ENCODE peak calls at places on chromosome 1, in six cellular contexts. F is lower lobe of right lung, Y is tibial nerve, Z is Panc1, W is breast epithelium, P is neural progenitor cell. J is an unnamed sample. For H3K4me1, the result is how much of the 10 kb centered on the place peaks cover.

GRCh38 chr1:59046730-59047157 is 250.2 kb upstream of the FGGY start:
- DNase-seq in F (no peak), Z (no peak), W (no peak), Y (no peak), P (no peak), J (peak)

GRCh38 chr1:177256153-177256814 is 85.5 kb downstream of the BRINP2 start:
- DNase-seq in Y (peak), W (no peak), P (peak), Z (peak), F (peak), J (no peak)

GRCh38 chr1:163834778-163835177 is 513.0 kb downstream of the NUF2 start:
- DNase-seq in P (no peak), W (no peak), Z (no peak), F (no peak), Y (no peak), J (no peak)

GRCh38 chr1:96059736-96060135 is 661.8 kb upstream of the PTBP2 start:
- DNase-seq in Y (no peak), W (no peak), Z (no peak), P (no peak), F (no peak), J (no peak)

GRCh38 chr1:77382361-77382760 is 100.5 kb downstream of the AK5 start:
- DNase-seq in W (no peak), Z (no peak), Y (no peak), F (no peak), P (no peak), J (no peak)

GRCh38 chr1:115782571-115783281 is 14.2 kb upstream of the CASQ2 start:
- DNase-seq in P (peak), Y (no peak), W (no peak), Z (no peak), F (no peak), J (no peak)

GRCh38 chr1:176619261-176619660 is 156.3 kb downstream of the PAPPA2 start:
- DNase-seq in Z (no peak), P (no peak), F (no peak), Y (no peak), W (no peak), J (no peak)

GRCh38 chr1:170149971-170150370 is 4.2 kb downstream of the NTMT2 start:
- DNase-seq in F (no peak), W (no peak), P (no peak), Z (no peak), Y (no peak), J (no peak)

GRCh38 chr1:218866507-218866906 is 307.2 kb upstream of the LYPLAL1 start:
- DNase-seq in P (no peak), Y (no peak), Z (no peak), F (no peak), W (no peak), J (no peak)

GRCh38 chr1:159071970-159072582 is 4.5 kb downstream of the AIM2 start:
- DNase-seq in F (no peak), Y (peak), W (no peak), Z (peak), P (peak), J (no peak)

GRCh38 chr1:222583079-222583478 is 6.7 kb downstream of the TAF1A start:
- DNase-seq in F (no peak), W (no peak), P (no peak), Y (no peak), Z (no peak), J (no peak)

GRCh38 chr1:89022167-89022959 is at the start of gene GBP3:
- DNase-seq in Z (peak), Y (no peak), W (no peak), F (no peak), P (no peak), J (no peak)

GRCh38 chr1:21764615-21765423 is 18.1 kb downstream of the USP48 start:
- DNase-seq in W (no peak), Z (no peak), Y (peak), P (peak), F (no peak), J (no peak)

GRCh38 chr1:147821883-147822282 is 61.5 kb upstream of the GJA5 start:
- DNase-seq in P (no peak), W (no peak), Z (no peak), Y (no peak), F (no peak), J (no peak)

GRCh38 chr1:26482921-26483320 is 10.7 kb downstream of the HMGN2 start:
- DNase-seq in W (no peak), Y (no peak), P (no peak), Z (no peak), F (no peak), J (no peak)

GRCh38 chr1:35809156-35810095 is 1.6 kb downstream of the AGO4 start:
- DNase-seq in Y (no peak), Z (no peak), F (no peak), P (no peak), W (no peak), J (no peak)

GRCh38 chr1:236124965-236125364 is 17.4 kb upstream of the GPR137B start:
- DNase-seq in Z (no peak), F (no peak), W (no peak), P (no peak), Y (no peak), J (no peak)

GRCh38 chr1:202319381-202320080 is 22.2 kb downstream of the UBE2T start:
- DNase-seq in P (no peak), W (no peak), Y (no peak), Z (no peak), F (no peak), J (no peak)

GRCh38 chr1:219529116-219529515 is 83.8 kb downstream of the ZC3H11B start:
- DNase-seq in W (no peak), Z (no peak), P (peak), F (no peak), Y (no peak), J (no peak)

GRCh38 chr1:103108525-103109150 is 316 bp upstream of the COL11A1 start:
- DNase-seq in F (no peak), Y (no peak), W (no peak), Z (no peak), P (peak), J (no peak)

GRCh38 chr1:56436912-56437403 is 142.4 kb downstream of the PLPP3 start:
- DNase-seq in P (peak), Z (no peak), F (no peak), W (no peak), Y (no peak), J (no peak)

GRCh38 chr1:112312315-112312714 is 83.7 kb upstream of the CTTNBP2NL start:
- DNase-seq in Y (no peak), F (no peak), P (peak), Z (no peak), W (no peak), J (no peak)

GRCh38 chr1:164518692-164519332 is 40.2 kb upstream of the PBX1 start:
- DNase-seq in F (no peak), Y (no peak), W (no peak), P (no peak), Z (no peak), J (no peak)

GRCh38 chr1:7294636-7295035 is 476.5 kb upstream of the VAMP3 start:
- DNase-seq in Y (no peak), P (no peak), F (no peak), W (no peak), Z (no peak), J (peak)

GRCh38 chr1:236638935-236639334 is 34.6 kb upstream of the HEATR1 start:
- DNase-seq in W (no peak), P (no peak), F (no peak), Z (no peak), Y (no peak), J (no peak)

GRCh38 chr1:92538413-92539061 is 51.8 kb upstream of the GFI1 start:
- DNase-seq in P (no peak), W (no peak), Y (no peak), F (no peak), Z (no peak), J (no peak)

GRCh38 chr1:34763142-34763781 is 3.7 kb downstream of the GJB4 start:
- DNase-seq in Z (peak), W (no peak), F (no peak), Y (no peak), P (no peak), J (no peak)

GRCh38 chr1:205834751-205835150 is 15.2 kb downstream of the PM20D1 start:
- DNase-seq in W (no peak), P (no peak), Z (no peak), Y (no peak), F (no peak), J (no peak)

GRCh38 chr1:39214021-39214713 is 9.7 kb downstream of the MACF1 start:
- DNase-seq in Z (no peak), F (peak), Y (no peak), W (no peak), P (peak), J (no peak)

DNA sequence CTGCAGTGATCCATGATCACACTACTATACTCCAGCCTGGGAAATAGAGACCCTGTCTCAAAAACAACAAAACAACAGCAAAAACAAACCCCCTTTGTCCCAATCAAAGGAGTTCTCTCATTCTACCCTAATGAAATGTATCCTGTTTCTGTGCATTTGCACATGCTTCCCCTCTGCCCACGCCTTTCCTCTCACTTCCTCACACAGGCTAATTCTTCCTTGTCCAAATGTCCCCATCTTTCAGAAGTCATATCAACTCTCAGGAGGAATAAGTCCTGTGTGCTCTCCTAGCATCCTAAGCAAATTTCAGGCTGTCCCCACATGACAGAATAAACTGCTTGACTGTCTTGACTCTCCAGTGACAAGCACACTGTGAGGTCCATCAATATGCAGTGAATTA is 8.1 kb upstream of the ATP1B1 start:
- DNase-seq in Y (no peak), W (no peak), Z (no peak), F (no peak), P (no peak), J (no peak)
- H3K4me1 ChIP-seq in Y (under half), W (under half), Z (under half), F (under half), P (under half), J (under half)

GRCh38 chr1:31954607-31955283 is 16.6 kb upstream of the PTP4A2 start:
- DNase-seq in Z (no peak), W (peak), Y (peak), P (peak), F (peak), J (no peak)

GRCh38 chr1:31955917-31956736 is 18.0 kb upstream of the PTP4A2 start:
- DNase-seq in P (peak), F (peak), Y (peak), W (peak), Z (no peak), J (peak)

GRCh38 chr1:31959941-31960340 is 21.8 kb upstream of the PTP4A2 start:
- DNase-seq in Z (no peak), P (no peak), F (no peak), W (no peak), Y (no peak), J (no peak)

GRCh38 chr1:31959521-31959920 is 21.4 kb upstream of the PTP4A2 start:
- DNase-seq in Y (no peak), P (no peak), F (no peak), Z (no peak), W (no peak), J (no peak)

GRCh38 chr1:31957701-31958674 is 19.8 kb upstream of the PTP4A2 start:
- DNase-seq in Z (no peak), Y (peak), F (no peak), P (no peak), W (no peak), J (peak)
- H3K4me3 ChIP-seq in Z (no peak), Y (no peak), F (no peak), P (no peak), W (no peak), J (no peak)

DNA sequence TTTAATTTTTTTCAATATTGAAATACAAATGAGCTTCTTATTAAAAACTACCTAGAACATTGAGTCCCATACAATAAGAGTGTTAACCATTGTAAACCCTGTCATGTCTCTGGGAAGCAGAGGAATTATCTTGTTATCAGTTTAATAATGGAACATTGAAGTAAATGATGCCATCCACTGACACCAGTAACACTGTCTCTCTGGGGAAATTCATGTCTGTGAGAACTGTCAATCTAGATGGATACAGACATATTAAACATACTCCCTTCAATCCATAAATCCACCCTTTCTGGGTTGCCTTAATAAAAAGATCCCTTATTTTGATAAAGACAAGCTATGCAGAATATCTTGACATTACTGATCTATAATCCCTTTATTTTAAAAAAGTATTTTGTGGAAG is 503.2 kb downstream of the DPYD start:
- DNase-seq in Y (no peak), Z (no peak), P (no peak), W (no peak), F (no peak), J (no peak)
- TF ChIP-seq CTCF in Y (no peak), Z (no peak), P (no peak), W (no peak), F (no peak), J (no peak)

GRCh38 chr1:244833734-244834595 is 1.5 kb upstream of the COX20 start:
- DNase-seq in Y (peak), F (peak), P (peak), Z (peak), W (no peak), J (peak)
- H3K4me1 ChIP-seq in Y (under half), F (under half), P (under half), Z (under half), W (under half), J (under half)

GRCh38 chr1:66535853-66536252 is 1.9 kb downstream of the SGIP1 start:
- DNase-seq in F (no peak), P (no peak), Z (no peak), Y (no peak), W (no peak), J (no peak)
- H3K4me3 ChIP-seq in F (peak), P (no peak), Z (peak), Y (no peak), W (no peak), J (no peak)

DNA sequence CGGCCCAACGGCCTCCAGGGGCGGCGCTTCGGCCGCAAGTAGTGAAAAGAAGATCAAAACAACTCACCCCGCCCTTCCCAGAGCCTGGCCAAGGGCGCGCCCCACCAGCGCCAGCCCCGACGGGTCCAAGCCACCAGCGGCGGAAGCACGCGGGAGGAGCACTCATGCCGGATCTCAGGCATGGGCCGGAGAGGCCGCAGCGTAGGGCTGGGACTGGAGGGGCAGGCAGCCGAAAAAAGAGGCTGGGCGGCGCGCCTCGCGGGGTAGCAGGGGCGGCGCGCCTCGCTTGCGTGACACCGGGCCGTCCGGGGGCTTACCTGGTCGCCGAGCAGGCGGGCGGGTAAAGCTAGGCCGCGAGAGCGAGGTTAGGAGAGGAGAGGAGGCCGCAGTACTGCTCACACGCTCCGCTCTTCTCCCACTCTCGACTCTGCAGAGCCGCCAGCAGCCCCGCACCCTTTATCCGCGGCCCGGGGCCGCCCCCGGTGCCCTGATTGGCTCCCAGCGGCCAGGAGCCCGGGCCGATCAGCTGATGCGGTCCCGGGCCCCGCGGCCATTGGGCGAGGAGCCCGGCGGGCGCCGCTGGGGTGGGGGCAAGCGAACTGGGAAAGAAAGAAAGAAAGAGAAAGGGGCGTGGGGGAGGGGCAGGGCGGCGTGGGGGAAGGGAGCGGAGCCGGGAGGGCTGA is at the start of gene GLUL:
- DNase-seq in P (peak), Y (peak), Z (no peak), F (peak), W (peak), J (peak)
- TF ChIP-seq CTCF in P (peak), Y (no peak), Z (no peak), F (peak), W (no peak), J (no peak)

GRCh38 chr1:169121146-169121923 is 14.8 kb downstream of the ATP1B1 start:
- DNase-seq in Y (no peak), Z (no peak), P (no peak), W (no peak), F (no peak), J (no peak)

GRCh38 chr1:169118227-169118626 is 11.7 kb downstream of the ATP1B1 start:
- DNase-seq in Z (no peak), F (no peak), P (no peak), W (no peak), Y (no peak), J (no peak)

GRCh38 chr1:169119405-169119804 is 12.9 kb downstream of the ATP1B1 start:
- DNase-seq in W (no peak), F (no peak), P (no peak), Z (no peak), Y (no peak), J (no peak)

GRCh38 chr1:169117599-169117998 is 11.1 kb downstream of the ATP1B1 start:
- DNase-seq in Z (no peak), W (no peak), Y (no peak), F (no peak), P (no peak), J (no peak)

GRCh38 chr1:169120066-169120465 is 13.6 kb downstream of the ATP1B1 start:
- DNase-seq in Y (no peak), P (no peak), W (no peak), F (no peak), Z (no peak), J (no peak)
- H3K4me1 ChIP-seq in Y (under half), P (under half), W (under half), F (under half), Z (under half), J (under half)

DNA sequence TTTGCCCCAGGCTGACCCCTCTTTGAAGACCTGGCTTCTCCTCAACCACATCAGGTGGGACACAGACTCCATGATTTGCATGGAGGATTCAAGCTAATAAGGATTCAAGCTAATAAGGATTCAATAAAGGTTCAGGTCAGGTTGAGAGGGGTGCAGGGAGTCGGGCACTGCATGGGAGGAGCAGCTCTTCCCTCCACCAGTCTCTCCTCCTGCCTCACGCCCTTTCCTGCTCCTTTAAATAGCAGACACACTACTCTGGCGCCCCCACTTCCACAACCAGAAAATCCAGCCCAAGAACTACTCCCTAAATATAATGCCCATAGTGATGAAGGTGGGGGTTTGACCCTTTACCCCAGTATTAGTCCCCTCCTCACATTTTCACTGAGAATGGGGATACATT is 7.1 kb downstream of the MEX3A start:
- DNase-seq in Z (no peak), W (no peak), Y (no peak), F (no peak), P (peak), J (no peak)
- H3K4me3 ChIP-seq in Z (no peak), W (no peak), Y (no peak), F (no peak), P (peak), J (no peak)

DNA sequence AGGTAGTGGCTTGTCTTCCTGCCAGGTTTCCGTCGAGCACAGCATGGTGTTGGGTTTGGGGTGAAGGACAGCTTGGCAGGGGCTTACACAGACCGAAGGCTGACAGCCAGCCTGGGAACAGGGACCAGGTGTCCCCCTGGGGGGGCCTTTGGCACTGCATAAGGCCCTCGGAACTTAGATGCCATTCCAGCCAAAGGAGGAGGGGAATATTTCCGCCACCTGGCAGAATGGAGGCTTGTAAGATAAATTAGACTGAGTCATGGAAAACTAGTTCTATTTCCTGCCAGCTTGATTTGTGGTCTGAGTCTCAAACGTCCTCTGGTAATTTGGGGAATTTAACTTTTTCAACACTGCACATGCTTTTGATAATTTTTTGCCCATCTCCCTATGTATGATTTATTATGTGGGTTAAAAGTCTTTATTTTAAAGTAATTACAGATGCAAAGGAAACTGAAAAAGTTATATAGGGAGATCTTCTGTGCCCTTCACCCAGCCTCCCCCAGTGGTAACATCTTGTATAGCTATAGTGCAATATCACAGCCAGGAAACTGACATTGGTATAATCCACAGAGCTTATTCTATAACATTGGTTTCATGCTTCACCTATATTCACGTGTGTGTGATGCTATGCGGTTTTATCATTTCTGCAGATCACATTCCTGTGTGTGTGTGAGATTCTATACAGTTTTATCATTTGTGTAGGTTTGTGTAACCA is 11.5 kb upstream of the TMEM51 start:
- DNase-seq in F (no peak), W (no peak), P (no peak), Z (no peak), Y (no peak), J (no peak)
- TF ChIP-seq CTCF in F (no peak), W (no peak), P (no peak), Z (no peak), Y (no peak), J (no peak)

J was measured in CD8-positive, alpha-beta T cell.